ENCODE peak calls at places on chromosomes 11 and 22, in five cellular contexts. L is WTC11; F is CD4-positive, alpha-beta memory T cell; K is activated naive CD8-positive, alpha-beta T cell treated with anti-CD3 and anti-CD28 coated beads, Interleukin-2, amount 50 U/mL, for 24 hours; W is HS-27A. M is an unnamed sample.

GRCh38 chr11:128240546-128240945 is 346.8 kb downstream of the ETS1 start:
- DNase-seq in W (no peak), F (no peak), L (no peak), K (no peak), M (no peak)

GRCh38 chr22:35742342-35743100 is 24.8 kb downstream of the APOL5 start:
- DNase-seq in L (no peak), K (no peak), F (no peak), W (peak; percentile 12), M (no peak)

GRCh38 chr11:109298865-109299264 is 123.1 kb upstream of the C11orf87 start:
- DNase-seq in K (no peak), W (no peak), L (no peak), F (no peak), M (no peak)

GRCh38 chr11:81237139-81237538 is 1496.5 kb downstream of the FAM181B start:
- DNase-seq in K (no peak), L (no peak), W (peak; percentile 8), F (no peak), M (no peak)

GRCh38 chr11:82858556-82859091 is 41.6 kb downstream of the PRCP start:
- DNase-seq in L (no peak), K (no peak), F (no peak), W (peak; percentile 82), M (no peak)

GRCh38 chr11:75152090-75152489 is 1.2 kb downstream of the SLCO2B1 start:
- DNase-seq in F (no peak), L (no peak), W (no peak), K (no peak), M (no peak)

GRCh38 chr22:23035557-23036277 is 34.6 kb upstream of the GNAZ start:
- DNase-seq in L (no peak), W (no peak), K (peak; percentile 28), F (no peak), M (no peak)

GRCh38 chr11:64372802-64373597 is 14.0 kb downstream of the RPS6KA4 start:
- DNase-seq in W (no peak), L (no peak), K (no peak), F (no peak), M (peak; percentile 65)

GRCh38 chr11:60710482-60710881 is 11.1 kb downstream of the MS4A8 start:
- DNase-seq in K (no peak), W (no peak), L (peak; percentile 25), F (no peak), M (no peak)

GRCh38 chr11:8286886-8287285 is 23.2 kb upstream of the LMO1 start:
- DNase-seq in W (no peak), K (no peak), F (no peak), L (no peak), M (peak; percentile 36)

GRCh38 chr11:112523477-112523876 is 262.8 kb upstream of the PLET1 start:
- DNase-seq in L (peak; percentile 17), W (no peak), K (no peak), F (no peak), M (peak; percentile 72)

GRCh38 chr11:122398167-122398566 is 257.4 kb upstream of the UBASH3B start:
- DNase-seq in K (no peak), L (no peak), W (no peak), F (no peak), M (no peak)

GRCh38 chr22:50469377-50470305 is 5.2 kb downstream of the SBF1 start:
- DNase-seq in K (peak; percentile 94), L (peak; percentile 51), F (peak; percentile 96), W (peak; percentile 8), M (no peak)

GRCh38 chr11:28107331-28107725 is 628 bp downstream of the KIF18A start:
- DNase-seq in K (peak; percentile 13), W (peak; percentile 43), F (peak; percentile 41), L (no peak), M (peak; percentile 51)

GRCh38 chr11:10622957-10623787 is 54.7 kb upstream of the LYVE1 start:
- DNase-seq in L (no peak), K (no peak), W (no peak), F (peak; percentile 17), M (no peak)

GRCh38 chr11:69880041-69880802 is 61.0 kb upstream of the FGF3 start:
- DNase-seq in F (no peak), W (no peak), K (no peak), L (no peak), M (peak; percentile 42)

GRCh38 chr11:27204527-27204926 is 158.5 kb downstream of the CCDC34 start:
- DNase-seq in K (no peak), F (no peak), W (no peak), L (no peak), M (no peak)

GRCh38 chr11:116499396-116500001 is 273.3 kb downstream of the BUD13 start:
- DNase-seq in F (no peak), K (peak; percentile 66), W (no peak), L (peak; percentile 98), M (peak; percentile 92)

GRCh38 chr11:111676878-111677585 is 74.8 kb downstream of the SIK2 start:
- DNase-seq in K (no peak), F (no peak), W (no peak), L (no peak), M (no peak)

M was measured in ecto neural progenitor cell.